ENCODE peak calls at places on chromosomes 3 and 15, in five cellular contexts. One of them, this sample, is unnamed.

GRCh38 chr15:33089878-33090757 is 104.4 kb downstream of the FMN1 start:
- DNase-seq in stomach: no peak
- DNase-seq in prostate gland: peak
- DNase-seq in spleen: no peak
- DNase-seq in sigmoid colon: no peak
- DNase-seq in this sample: no peak

GRCh38 chr15:39785139-39785538 is 2.5 kb upstream of the FSIP1 start:
- DNase-seq in sigmoid colon: no peak
- DNase-seq in prostate gland: peak
- DNase-seq in spleen: no peak
- DNase-seq in stomach: no peak
- DNase-seq in this sample: no peak

GRCh38 chr3:106731230-106731629 is 646.0 kb upstream of the CCDC54 start:
- DNase-seq in stomach: no peak
- DNase-seq in prostate gland: no peak
- DNase-seq in sigmoid colon: no peak
- DNase-seq in spleen: no peak
- DNase-seq in this sample: no peak

GRCh38 chr15:44194397-44195150 is 497 bp downstream of the FRMD5 start:
- DNase-seq in spleen: peak
- DNase-seq in stomach: peak
- DNase-seq in sigmoid colon: peak
- DNase-seq in prostate gland: no peak
- DNase-seq in this sample: no peak

GRCh38 chr3:122247087-122247824 is 63.8 kb downstream of the CASR start:
- DNase-seq in prostate gland: no peak
- DNase-seq in spleen: peak
- DNase-seq in sigmoid colon: no peak
- DNase-seq in stomach: no peak
- DNase-seq in this sample: peak

GRCh38 chr3:169152319-169152718 is 511.2 kb downstream of the MECOM start:
- DNase-seq in spleen: no peak
- DNase-seq in stomach: peak
- DNase-seq in prostate gland: no peak
- DNase-seq in sigmoid colon: no peak
- DNase-seq in this sample: no peak

GRCh38 chr3:169771651-169772529 is 1.3 kb upstream of the MYNN start:
- DNase-seq in spleen: no peak
- DNase-seq in sigmoid colon: peak
- DNase-seq in prostate gland: peak
- DNase-seq in stomach: peak
- DNase-seq in this sample: peak

GRCh38 chr3:29440321-29441019 is 159.6 kb downstream of the RBMS3 start:
- DNase-seq in prostate gland: peak
- DNase-seq in sigmoid colon: no peak
- DNase-seq in stomach: no peak
- DNase-seq in spleen: no peak
- DNase-seq in this sample: no peak

GRCh38 chr3:119470851-119471250 is 2.1 kb downstream of the POGLUT1 start:
- DNase-seq in spleen: no peak
- DNase-seq in stomach: no peak
- DNase-seq in prostate gland: no peak
- DNase-seq in sigmoid colon: no peak
- DNase-seq in this sample: no peak

GRCh38 chr3:183489455-183490210 is 61.2 kb upstream of the MCF2L2 start:
- DNase-seq in prostate gland: no peak
- DNase-seq in spleen: no peak
- DNase-seq in stomach: no peak
- DNase-seq in sigmoid colon: no peak
- DNase-seq in this sample: no peak

GRCh38 chr15:96355561-96356129 is 25.1 kb downstream of the NR2F2 start:
- DNase-seq in spleen: no peak
- DNase-seq in stomach: no peak
- DNase-seq in sigmoid colon: no peak
- DNase-seq in prostate gland: no peak
- DNase-seq in this sample: no peak

GRCh38 chr3:153756816-153757215 is 364.4 kb upstream of the ARHGEF26 start:
- DNase-seq in sigmoid colon: no peak
- DNase-seq in prostate gland: no peak
- DNase-seq in stomach: no peak
- DNase-seq in spleen: no peak
- DNase-seq in this sample: no peak

GRCh38 chr3:169323580-169324453 is 339.7 kb downstream of the MECOM start:
- DNase-seq in spleen: no peak
- DNase-seq in prostate gland: no peak
- DNase-seq in stomach: no peak
- DNase-seq in sigmoid colon: peak
- DNase-seq in this sample: no peak

GRCh38 chr3:47578691-47579632 is at the start of gene CSPG5:
- DNase-seq in spleen: peak
- DNase-seq in stomach: no peak
- DNase-seq in prostate gland: no peak
- DNase-seq in sigmoid colon: no peak
- DNase-seq in this sample: peak

GRCh38 chr3:195583831-195584542 is at the start of gene APOD:
- DNase-seq in stomach: no peak
- DNase-seq in prostate gland: peak
- DNase-seq in sigmoid colon: peak
- DNase-seq in spleen: no peak
- DNase-seq in this sample: no peak

GRCh38 chr3:186318135-186318534 is 43.9 kb downstream of the DGKG start:
- DNase-seq in stomach: no peak
- DNase-seq in spleen: no peak
- DNase-seq in sigmoid colon: no peak
- DNase-seq in prostate gland: no peak
- DNase-seq in this sample: no peak

GRCh38 chr3:156630081-156630772 is 44.2 kb upstream of the TIPARP start:
- DNase-seq in stomach: no peak
- DNase-seq in sigmoid colon: no peak
- DNase-seq in prostate gland: peak
- DNase-seq in spleen: no peak
- DNase-seq in this sample: no peak

DNA sequence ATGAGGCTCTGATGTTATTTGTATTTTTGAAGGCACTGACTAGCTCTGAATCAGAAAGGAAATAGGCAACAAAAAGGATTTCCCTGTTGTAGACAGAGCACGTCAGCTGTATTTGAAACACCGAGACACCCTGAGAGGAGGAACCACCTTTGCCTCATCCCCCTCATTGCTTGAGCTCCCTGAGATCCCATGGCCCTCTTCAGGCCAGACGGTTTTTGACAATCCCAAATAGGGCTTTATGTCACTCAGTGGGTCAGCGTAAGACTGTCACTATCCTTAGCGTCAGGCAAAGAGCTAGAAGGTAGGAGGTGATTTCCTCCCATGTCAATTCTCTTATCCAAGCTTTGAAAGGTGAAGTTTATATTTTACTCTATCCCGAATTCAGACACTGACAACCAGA is 254.3 kb downstream of the ZNF621 start:
- DNase-seq in spleen: no peak
- DNase-seq in stomach: no peak
- DNase-seq in prostate gland: no peak
- DNase-seq in sigmoid colon: no peak
- DNase-seq in this sample: no peak
- H3K4me3 ChIP-seq in spleen: no peak
- H3K4me3 ChIP-seq in stomach: no peak
- H3K4me3 ChIP-seq in prostate gland: no peak
- H3K4me3 ChIP-seq in sigmoid colon: no peak
- H3K4me3 ChIP-seq in this sample: no peak

DNA sequence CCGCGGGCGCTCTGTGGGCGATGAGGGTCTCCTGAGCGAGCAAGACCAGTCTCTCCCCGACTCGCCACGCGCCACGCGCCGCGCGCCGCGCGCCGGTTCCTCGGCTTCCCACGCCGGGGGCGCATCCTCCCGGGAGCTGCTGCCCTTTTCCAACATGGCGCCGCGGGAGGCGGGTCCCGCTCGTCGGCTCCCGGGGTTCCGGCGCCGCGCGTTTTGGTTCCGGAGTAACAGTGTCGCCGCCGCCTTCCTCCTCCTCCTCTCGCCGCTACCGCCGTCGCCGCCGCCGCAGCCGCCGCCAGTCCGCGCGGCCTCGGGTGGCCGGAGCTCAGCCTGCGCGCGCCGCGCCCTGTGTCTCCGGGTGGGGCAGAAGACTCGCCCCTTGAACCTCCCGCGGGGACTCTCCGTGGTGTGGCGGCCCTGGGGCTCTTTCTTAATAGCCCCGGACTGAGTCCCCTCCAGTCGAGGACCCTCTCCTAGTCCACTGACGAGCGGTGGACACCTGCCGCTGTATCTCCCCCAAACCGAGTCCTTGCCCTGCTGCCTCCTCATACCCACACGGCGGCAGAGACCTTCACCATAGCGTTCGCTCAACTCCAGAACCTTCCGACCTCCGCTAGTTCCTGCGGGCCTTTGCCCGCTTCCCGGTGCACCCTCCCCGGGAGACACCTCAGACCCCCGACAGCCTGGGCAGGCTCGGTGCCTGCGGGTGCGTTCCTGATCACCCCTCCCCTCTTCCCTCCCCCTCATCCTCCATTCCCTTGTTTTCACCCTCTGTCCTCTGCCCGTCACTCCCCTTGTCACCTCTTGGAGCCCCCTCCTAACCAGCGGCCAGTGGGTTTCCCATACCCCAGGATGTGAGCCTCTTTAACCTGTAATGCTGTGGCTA is at the start of gene MAP2K5:
- DNase-seq in prostate gland: peak
- DNase-seq in sigmoid colon: peak
- DNase-seq in spleen: peak
- DNase-seq in stomach: peak
- DNase-seq in this sample: peak
- TF ChIP-seq POLR2A in prostate gland: peak
- TF ChIP-seq POLR2A in sigmoid colon: no peak
- TF ChIP-seq POLR2A in spleen: no peak
- TF ChIP-seq POLR2A in stomach: no peak
- TF ChIP-seq POLR2A in this sample: peak

GRCh38 chr3:170985304-170985703 is 41.2 kb downstream of the SLC2A2 start:
- DNase-seq in spleen: no peak
- DNase-seq in stomach: no peak
- DNase-seq in prostate gland: no peak
- DNase-seq in sigmoid colon: no peak
- DNase-seq in this sample: no peak
- TF ChIP-seq CTCF in spleen: no peak
- TF ChIP-seq CTCF in stomach: no peak
- TF ChIP-seq CTCF in prostate gland: no peak
- TF ChIP-seq CTCF in sigmoid colon: no peak
- TF ChIP-seq CTCF in this sample: no peak

DNA sequence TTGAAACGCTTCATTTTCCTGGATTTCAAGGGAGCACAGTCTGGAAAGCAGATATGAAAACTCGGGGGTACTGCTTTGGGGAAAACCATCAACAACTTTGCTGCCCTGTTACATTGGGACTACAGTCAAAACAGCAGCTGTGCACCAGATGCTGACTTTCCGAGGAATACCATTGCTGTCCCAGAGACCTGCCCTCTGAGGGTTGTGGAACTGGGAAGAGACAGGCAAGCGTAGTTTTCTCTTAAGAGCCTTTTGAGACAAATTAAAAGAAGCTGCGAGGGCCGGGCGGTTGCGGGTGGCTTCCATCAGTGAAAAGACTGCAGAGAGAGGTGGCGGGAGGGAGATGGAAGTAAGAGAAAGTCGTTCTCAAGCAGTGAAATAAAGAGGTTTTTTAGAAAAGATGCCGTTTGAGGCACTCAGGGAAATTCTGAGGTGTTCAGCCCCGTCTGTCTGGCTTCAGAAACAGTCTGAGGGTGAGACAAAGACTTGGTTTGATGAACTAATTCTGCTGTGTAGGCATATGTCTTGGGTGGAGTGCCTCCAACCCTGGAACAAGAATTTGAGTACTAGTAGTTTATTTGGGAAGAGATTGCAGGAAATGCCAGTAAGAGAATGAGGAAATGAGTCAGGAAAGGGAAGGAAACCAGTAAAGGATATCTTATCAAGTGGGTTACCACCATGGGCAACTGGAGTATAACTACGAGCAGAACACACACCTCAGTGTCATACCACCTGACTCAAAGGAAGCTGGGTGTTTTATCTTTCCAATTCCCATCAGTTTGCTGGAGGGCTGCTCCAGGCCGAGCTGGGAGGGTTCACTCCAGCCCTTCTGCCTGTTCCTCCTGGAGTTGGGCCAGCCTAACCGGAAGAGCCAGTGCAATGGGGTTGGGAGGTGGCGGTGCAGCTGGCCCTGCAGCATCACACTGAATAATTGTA is 75.1 kb downstream of the TGFBR2 start:
- DNase-seq in sigmoid colon: peak
- DNase-seq in spleen: peak
- DNase-seq in prostate gland: no peak
- DNase-seq in stomach: no peak
- DNase-seq in this sample: no peak
- H3K4me3 ChIP-seq in sigmoid colon: no peak
- H3K4me3 ChIP-seq in spleen: no peak
- H3K4me3 ChIP-seq in prostate gland: no peak
- H3K4me3 ChIP-seq in stomach: no peak
- H3K4me3 ChIP-seq in this sample: no peak

GRCh38 chr3:15753056-15753710 is 44.6 kb downstream of the ANKRD28 start:
- DNase-seq in stomach: peak
- DNase-seq in sigmoid colon: no peak
- DNase-seq in prostate gland: peak
- DNase-seq in spleen: no peak
- DNase-seq in this sample: no peak
- TF ChIP-seq POLR2A in stomach: no peak
- TF ChIP-seq POLR2A in sigmoid colon: no peak
- TF ChIP-seq POLR2A in prostate gland: no peak
- TF ChIP-seq POLR2A in spleen: no peak
- TF ChIP-seq POLR2A in this sample: no peak

DNA sequence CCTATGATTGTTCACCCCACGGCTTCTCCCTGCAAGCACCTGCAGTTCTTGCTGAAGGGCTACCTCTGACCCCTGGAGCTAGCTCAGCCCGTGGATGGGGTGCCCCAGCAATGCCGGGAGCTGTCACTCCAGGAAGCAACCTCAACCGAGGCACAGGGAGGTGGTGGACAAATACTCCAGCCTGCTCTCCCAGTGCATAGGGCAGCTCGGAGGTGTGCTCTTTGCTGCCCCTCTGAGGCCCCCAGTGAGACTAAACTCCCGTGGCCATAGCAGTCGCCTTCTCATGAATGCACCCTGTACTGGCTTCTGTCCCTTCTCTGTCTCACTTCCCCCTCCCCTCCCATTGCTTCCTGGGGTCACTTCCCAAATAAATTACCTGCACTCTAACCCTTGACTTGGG is 48.5 kb downstream of the LINGO1 start:
- DNase-seq in prostate gland: no peak
- DNase-seq in spleen: no peak
- DNase-seq in stomach: no peak
- DNase-seq in sigmoid colon: no peak
- DNase-seq in this sample: peak
- TF ChIP-seq CTCF in prostate gland: no peak
- TF ChIP-seq CTCF in spleen: no peak
- TF ChIP-seq CTCF in stomach: no peak
- TF ChIP-seq CTCF in sigmoid colon: no peak
- TF ChIP-seq CTCF in this sample: peak

GRCh38 chr15:57570994-57571393 is 20.7 kb upstream of the MYZAP start:
- DNase-seq in prostate gland: no peak
- DNase-seq in stomach: no peak
- DNase-seq in spleen: no peak
- DNase-seq in sigmoid colon: no peak
- DNase-seq in this sample: no peak
- H3K4me3 ChIP-seq in prostate gland: no peak
- H3K4me3 ChIP-seq in stomach: no peak
- H3K4me3 ChIP-seq in spleen: no peak
- H3K4me3 ChIP-seq in sigmoid colon: no peak
- H3K4me3 ChIP-seq in this sample: no peak